ENCODE peak calls at places on chromosomes 12 and 14, in seven cellular contexts. E is heart left ventricle, W is SK-N-SH, F is mesenchymal stem cell, I is A549, G is adrenal gland, X is BE2C. M is an unnamed sample.

GRCh38 chr14:24335461-24336146 is 733 bp upstream of the ADCY4 start:
- DNase-seq in G (no peak), E (no peak), X (no peak), W (peak; percentile 32), I (no peak), F (no peak), M (peak; percentile 56)

GRCh38 chr12:91139981-91140659 is 28.8 kb upstream of the LUM start:
- DNase-seq in G (no peak), W (no peak), I (no peak), F (peak; percentile 95), X (no peak), E (no peak), M (no peak)

GRCh38 chr12:43578782-43579181 is 26.8 kb upstream of the ADAMTS20 start:
- DNase-seq in X (no peak), E (no peak), W (no peak), I (no peak), F (peak; percentile 2), G (no peak), M (no peak)

GRCh38 chr14:76812093-76812421 is 625 bp downstream of the ANGEL1 start:
- DNase-seq in E (no peak), G (no peak), F (no peak), X (no peak), I (peak; percentile 28), W (no peak), M (no peak)

GRCh38 chr14:81454572-81455218 is 54.6 kb upstream of the STON2 start:
- DNase-seq in X (no peak), F (no peak), E (no peak), I (no peak), W (no peak), G (no peak), M (no peak)

GRCh38 chr12:111773801-111774551 is 7.2 kb downstream of the ALDH2 start:
- DNase-seq in E (peak; percentile 71), X (no peak), F (peak; percentile 96), I (no peak), G (no peak), W (no peak), M (peak; percentile 91)

GRCh38 chr12:88628856-88629509 is 48.7 kb upstream of the KITLG start:
- DNase-seq in F (no peak), E (no peak), W (peak; percentile 11), X (no peak), G (no peak), I (no peak), M (no peak)

GRCh38 chr14:105531088-105531957 is 4.9 kb downstream of the TMEM121 start:
- DNase-seq in E (no peak), I (no peak), F (no peak), W (no peak), X (no peak), G (no peak), M (no peak)

GRCh38 chr12:30896461-30896860 is 30.1 kb upstream of the TSPAN11 start:
- DNase-seq in I (no peak), F (peak; percentile 5), W (no peak), G (no peak), X (no peak), E (no peak), M (no peak)

GRCh38 chr12:132180648-132181546 is 36.6 kb downstream of the NOC4L start:
- DNase-seq in I (no peak), W (no peak), X (no peak), F (no peak), E (no peak), G (no peak), M (no peak)

GRCh38 chr14:61387076-61387475 is 65.7 kb downstream of the PRKCH start:
- DNase-seq in X (no peak), W (no peak), G (no peak), E (no peak), I (no peak), F (no peak), M (no peak)

GRCh38 chr12:111407371-111408115 is 1.8 kb downstream of the SH2B3 start:
- DNase-seq in F (no peak), I (no peak), E (no peak), G (no peak), W (peak; percentile 43), X (peak; percentile 70), M (no peak)

GRCh38 chr12:9163392-9163791 is 44.8 kb downstream of the PZP start:
- DNase-seq in G (no peak), E (peak; percentile 30), F (no peak), I (no peak), X (no peak), W (no peak), M (peak; percentile 27)

GRCh38 chr12:2052861-2053674 is at the start of gene CACNA1C:
- DNase-seq in F (peak; percentile 66), W (peak; percentile 93), E (peak; percentile 80), I (no peak), G (peak; percentile 57), X (peak; percentile 64), M (peak; percentile 70)

GRCh38 chr14:34770901-34771300 is 56.5 kb upstream of the CFL2 start:
- DNase-seq in X (no peak), G (no peak), W (no peak), I (no peak), F (no peak), E (no peak), M (no peak)

GRCh38 chr12:120988234-120988633 is 9.9 kb downstream of the HNF1A start:
- DNase-seq in E (no peak), F (no peak), I (no peak), X (no peak), G (no peak), W (no peak), M (no peak)

GRCh38 chr12:104290855-104291254 is 12.7 kb upstream of the EID3 start:
- DNase-seq in G (no peak), X (no peak), F (no peak), I (no peak), E (no peak), W (no peak), M (no peak)

GRCh38 chr14:61149896-61150295 is 131.2 kb downstream of the TMEM30B start:
- DNase-seq in W (no peak), G (no peak), X (no peak), E (no peak), F (no peak), I (no peak), M (no peak)

GRCh38 chr12:119444462-119445044 is 110.0 kb downstream of the CCDC60 start:
- DNase-seq in G (peak; percentile 34), W (peak; percentile 62), F (no peak), I (peak; percentile 46), X (peak; percentile 64), E (peak; percentile 18), M (peak; percentile 13)

GRCh38 chr14:31449971-31450610 is 7.2 kb downstream of the DTD2 start:
- DNase-seq in W (peak; percentile 65), G (no peak), X (no peak), E (no peak), F (peak; percentile 48), I (peak; percentile 33), M (no peak)

GRCh38 chr14:68417007-68417659 is 375.7 kb downstream of the ZFP36L1 start:
- DNase-seq in E (no peak), G (no peak), F (no peak), I (no peak), X (no peak), W (no peak), M (no peak)

DNA sequence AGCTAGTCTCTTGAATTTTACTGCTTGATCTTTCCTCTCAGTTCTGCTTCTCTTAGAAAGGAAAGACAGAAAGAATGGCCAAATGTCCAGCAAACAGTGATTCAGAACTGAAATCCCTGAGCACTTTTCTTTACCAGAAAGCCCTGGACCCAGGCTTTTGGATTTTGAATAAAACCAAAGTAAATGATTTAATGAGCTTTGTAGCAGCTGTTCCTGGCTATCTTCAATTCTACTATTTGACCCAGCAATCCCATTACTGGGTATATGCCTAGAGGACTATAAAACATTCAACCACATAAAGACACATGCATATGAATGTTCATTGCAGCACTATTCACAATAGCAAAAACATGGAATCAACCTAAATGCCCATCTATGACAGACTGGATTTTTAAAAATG is 187.2 kb downstream of the PRKD1 start:
- DNase-seq in I (no peak), W (no peak), G (no peak), X (no peak), E (no peak), F (no peak), M (no peak)
- H3K9me3 ChIP-seq in I (no peaks in the 10 kb centered on the region), W (no peaks in the 10 kb centered on the region), G (no peaks in the 10 kb centered on the region), X (no peaks in the 10 kb centered on the region), E (no peaks in the 10 kb centered on the region), F (no peaks in the 10 kb centered on the region), M (no peaks in the 10 kb centered on the region)

DNA sequence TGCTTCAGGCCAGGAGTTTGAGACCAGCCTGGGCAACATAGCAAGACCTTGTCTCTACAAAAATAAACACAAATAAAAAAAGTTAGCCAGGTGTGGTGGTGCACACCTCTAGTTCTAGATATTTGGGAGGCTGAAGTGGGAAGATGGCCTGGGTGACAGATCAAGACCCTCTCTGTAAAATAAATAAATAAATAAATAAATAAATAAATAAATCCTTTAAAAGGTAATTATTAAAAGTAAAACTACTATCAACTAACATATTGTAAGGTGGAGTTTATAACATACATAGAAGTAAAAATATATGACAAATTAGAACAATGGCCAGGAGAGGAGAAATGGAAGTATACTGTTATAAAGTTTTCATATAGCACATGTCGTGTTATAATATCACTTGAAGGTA is 33.3 kb upstream of the CLMN start:
- DNase-seq in G (no peak), F (no peak), I (no peak), W (no peak), X (no peak), E (no peak), M (no peak)
- H3K9me3 ChIP-seq in G (no peaks in the 10 kb centered on the region), F (peaks cover 13% of the 10 kb centered on the region), I (peaks cover 17% of the 10 kb centered on the region), W (no peaks in the 10 kb centered on the region), X (no peaks in the 10 kb centered on the region), E (peaks cover 15% of the 10 kb centered on the region), M (peaks cover 7% of the 10 kb centered on the region)

DNA sequence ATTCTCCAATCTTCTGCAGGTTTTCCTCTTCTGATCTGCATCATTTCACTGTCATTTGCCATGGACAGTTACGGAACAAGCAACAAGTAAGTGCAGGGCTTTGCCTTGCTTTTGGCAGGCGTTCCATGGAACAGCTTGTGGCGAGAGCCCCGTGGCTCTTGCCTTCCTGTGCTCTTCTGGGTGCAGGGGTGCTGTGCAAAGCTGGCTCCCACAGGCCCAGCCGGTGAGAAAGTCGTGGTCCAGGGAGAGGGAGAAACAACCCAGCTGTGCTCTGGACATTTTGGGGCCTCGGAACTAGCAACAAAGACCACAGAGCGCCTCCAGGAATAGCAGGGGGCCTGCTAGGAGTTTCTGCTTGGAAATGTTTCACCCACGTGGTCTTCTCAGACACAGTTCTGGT is 164.7 kb downstream of the ADGRD1 start:
- DNase-seq in E (no peak), X (no peak), F (no peak), W (no peak), G (no peak), I (no peak), M (no peak)
- H3K9me3 ChIP-seq in E (no peaks in the 10 kb centered on the region), X (no peaks in the 10 kb centered on the region), F (no peaks in the 10 kb centered on the region), W (no peaks in the 10 kb centered on the region), G (no peaks in the 10 kb centered on the region), I (no peaks in the 10 kb centered on the region), M (no peaks in the 10 kb centered on the region)

GRCh38 chr14:84409435-84409834 is 1120.5 kb upstream of the FLRT2 start:
- DNase-seq in G (no peak), W (no peak), E (no peak), F (no peak), I (no peak), X (no peak), M (no peak)

GRCh38 chr14:84403585-84403984 is 1126.4 kb upstream of the FLRT2 start:
- DNase-seq in W (no peak), I (no peak), E (no peak), X (no peak), F (no peak), G (no peak), M (no peak)

GRCh38 chr14:84399296-84399910 is 1130.5 kb upstream of the FLRT2 start:
- DNase-seq in I (no peak), E (no peak), G (no peak), X (no peak), F (no peak), W (no peak), M (no peak)

GRCh38 chr14:84401631-84402030 is 1128.3 kb upstream of the FLRT2 start:
- DNase-seq in G (no peak), I (no peak), W (no peak), X (no peak), F (no peak), E (no peak), M (no peak)

GRCh38 chr14:84404246-84404645 is 1125.7 kb upstream of the FLRT2 start:
- DNase-seq in E (no peak), G (no peak), I (no peak), F (no peak), W (no peak), X (no peak), M (no peak)
- H3K9me3 ChIP-seq in E (no peaks in the 10 kb centered on the region), G (no peaks in the 10 kb centered on the region), I (no peaks in the 10 kb centered on the region), F (peaks cover 4% of the 10 kb centered on the region), W (no peaks in the 10 kb centered on the region), X (no peaks in the 10 kb centered on the region), M (no peaks in the 10 kb centered on the region)